ENCODE peak calls at places on chromosomes 4 and X, in eight cellular contexts. One of them, this sample, is unnamed.

GRCh38 chr4:133581971-133582619 is 433.0 kb downstream of the PCDH10 start:
- DNase-seq in astrocyte of the spinal cord: peak
- DNase-seq in GM23338: no peak
- DNase-seq in astrocyte of the cerebellum: peak
- DNase-seq in AG04450: no peak
- DNase-seq in choroid plexus epithelial cell: peak
- DNase-seq in glutamatergic neuron: no peak
- DNase-seq in GM12865: no peak
- DNase-seq in this sample: no peak

GRCh38 chrX:19756577-19757131 is 130.7 kb downstream of the SH3KBP1 start:
- DNase-seq in GM23338: no peak
- DNase-seq in astrocyte of the cerebellum: no peak
- DNase-seq in GM12865: no peak
- DNase-seq in glutamatergic neuron: peak
- DNase-seq in choroid plexus epithelial cell: no peak
- DNase-seq in AG04450: no peak
- DNase-seq in astrocyte of the spinal cord: no peak
- DNase-seq in this sample: no peak

GRCh38 chrX:119686087-119686639 is 6.8 kb downstream of the SEPTIN6 start:
- DNase-seq in AG04450: no peak
- DNase-seq in astrocyte of the cerebellum: no peak
- DNase-seq in GM12865: peak
- DNase-seq in GM23338: no peak
- DNase-seq in choroid plexus epithelial cell: no peak
- DNase-seq in glutamatergic neuron: peak
- DNase-seq in astrocyte of the spinal cord: no peak
- DNase-seq in this sample: no peak

GRCh38 chr4:128571747-128572146 is 237.8 kb upstream of the JADE1 start:
- DNase-seq in AG04450: peak
- DNase-seq in astrocyte of the cerebellum: peak
- DNase-seq in choroid plexus epithelial cell: peak
- DNase-seq in GM23338: no peak
- DNase-seq in GM12865: no peak
- DNase-seq in astrocyte of the spinal cord: peak
- DNase-seq in glutamatergic neuron: no peak
- DNase-seq in this sample: peak

GRCh38 chrX:31280580-31280979 is 208.7 kb upstream of the FTHL17 start:
- DNase-seq in AG04450: no peak
- DNase-seq in GM23338: no peak
- DNase-seq in GM12865: no peak
- DNase-seq in astrocyte of the cerebellum: no peak
- DNase-seq in astrocyte of the spinal cord: no peak
- DNase-seq in glutamatergic neuron: no peak
- DNase-seq in choroid plexus epithelial cell: no peak
- DNase-seq in this sample: no peak

GRCh38 chr4:170651786-170652185 is 562.0 kb upstream of the AADAT start:
- DNase-seq in GM12865: no peak
- DNase-seq in astrocyte of the spinal cord: peak
- DNase-seq in AG04450: no peak
- DNase-seq in choroid plexus epithelial cell: no peak
- DNase-seq in GM23338: no peak
- DNase-seq in glutamatergic neuron: no peak
- DNase-seq in astrocyte of the cerebellum: no peak
- DNase-seq in this sample: no peak

GRCh38 chrX:64580035-64580434 is 184.8 kb upstream of the MTMR8 start:
- DNase-seq in GM12865: peak
- DNase-seq in glutamatergic neuron: peak
- DNase-seq in astrocyte of the cerebellum: no peak
- DNase-seq in astrocyte of the spinal cord: no peak
- DNase-seq in GM23338: peak
- DNase-seq in choroid plexus epithelial cell: no peak
- DNase-seq in AG04450: no peak
- DNase-seq in this sample: no peak

GRCh38 chr4:75679876-75680575 is 6.8 kb upstream of the G3BP2 start:
- DNase-seq in choroid plexus epithelial cell: no peak
- DNase-seq in astrocyte of the spinal cord: no peak
- DNase-seq in astrocyte of the cerebellum: no peak
- DNase-seq in AG04450: no peak
- DNase-seq in GM23338: no peak
- DNase-seq in GM12865: no peak
- DNase-seq in glutamatergic neuron: no peak
- DNase-seq in this sample: no peak

GRCh38 chr4:105632599-105632998 is 75.9 kb downstream of the INTS12 start:
- DNase-seq in GM23338: peak
- DNase-seq in choroid plexus epithelial cell: no peak
- DNase-seq in glutamatergic neuron: no peak
- DNase-seq in astrocyte of the spinal cord: no peak
- DNase-seq in AG04450: no peak
- DNase-seq in astrocyte of the cerebellum: no peak
- DNase-seq in GM12865: no peak
- DNase-seq in this sample: no peak

GRCh38 chr4:94507708-94508107 is 56.0 kb downstream of the PDLIM5 start:
- DNase-seq in AG04450: peak
- DNase-seq in astrocyte of the spinal cord: peak
- DNase-seq in GM12865: no peak
- DNase-seq in glutamatergic neuron: no peak
- DNase-seq in GM23338: no peak
- DNase-seq in choroid plexus epithelial cell: peak
- DNase-seq in astrocyte of the cerebellum: no peak
- DNase-seq in this sample: peak

GRCh38 chrX:50920132-50920531 is 9.6 kb downstream of the BMP15 start:
- DNase-seq in GM23338: peak
- DNase-seq in GM12865: no peak
- DNase-seq in astrocyte of the spinal cord: peak
- DNase-seq in astrocyte of the cerebellum: peak
- DNase-seq in glutamatergic neuron: no peak
- DNase-seq in choroid plexus epithelial cell: peak
- DNase-seq in AG04450: no peak
- DNase-seq in this sample: peak

GRCh38 chr4:29081230-29081955 is 1638.8 kb upstream of the PCDH7 start:
- DNase-seq in astrocyte of the cerebellum: peak
- DNase-seq in GM12865: no peak
- DNase-seq in glutamatergic neuron: no peak
- DNase-seq in GM23338: peak
- DNase-seq in choroid plexus epithelial cell: peak
- DNase-seq in AG04450: no peak
- DNase-seq in astrocyte of the spinal cord: peak
- DNase-seq in this sample: peak
- TF ChIP-seq CTCF in astrocyte of the cerebellum: no peak
- TF ChIP-seq CTCF in GM12865: no peak
- TF ChIP-seq CTCF in glutamatergic neuron: no peak
- TF ChIP-seq CTCF in GM23338: no peak
- TF ChIP-seq CTCF in choroid plexus epithelial cell: peak
- TF ChIP-seq CTCF in AG04450: peak
- TF ChIP-seq CTCF in astrocyte of the spinal cord: peak
- TF ChIP-seq CTCF in this sample: peak

GRCh38 chr4:173420324-173420752 is 21.4 kb upstream of the SCRG1 start:
- DNase-seq in choroid plexus epithelial cell: peak
- DNase-seq in GM23338: peak
- DNase-seq in astrocyte of the cerebellum: no peak
- DNase-seq in astrocyte of the spinal cord: peak
- DNase-seq in GM12865: peak
- DNase-seq in AG04450: no peak
- DNase-seq in glutamatergic neuron: no peak
- DNase-seq in this sample: peak
- TF ChIP-seq CTCF in choroid plexus epithelial cell: peak
- TF ChIP-seq CTCF in GM23338: peak
- TF ChIP-seq CTCF in astrocyte of the cerebellum: peak
- TF ChIP-seq CTCF in astrocyte of the spinal cord: peak
- TF ChIP-seq CTCF in GM12865: peak
- TF ChIP-seq CTCF in AG04450: peak
- TF ChIP-seq CTCF in glutamatergic neuron: peak
- TF ChIP-seq CTCF in this sample: peak

DNA sequence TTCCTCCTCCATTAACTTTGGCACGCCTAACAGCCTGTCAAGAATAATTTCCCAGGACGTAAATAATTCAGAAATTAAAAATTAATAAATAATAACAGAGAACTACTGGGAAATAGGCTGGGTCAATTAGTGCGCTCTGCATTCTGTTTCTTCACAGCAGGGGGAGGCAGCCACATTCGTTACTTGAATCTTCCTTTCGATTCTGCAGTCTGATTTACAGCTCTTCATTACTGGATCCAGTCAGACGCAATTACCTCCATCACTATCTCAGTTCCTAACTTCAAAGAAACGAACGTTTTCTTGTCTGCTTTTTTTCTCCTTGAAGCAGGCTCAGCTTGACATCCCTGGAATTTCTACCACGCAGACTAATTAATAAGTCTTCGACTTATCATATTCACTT is 9.0 kb upstream of the RPL34 start:
- DNase-seq in choroid plexus epithelial cell: peak
- DNase-seq in astrocyte of the spinal cord: no peak
- DNase-seq in GM23338: no peak
- DNase-seq in astrocyte of the cerebellum: peak
- DNase-seq in GM12865: no peak
- DNase-seq in AG04450: no peak
- DNase-seq in glutamatergic neuron: no peak
- DNase-seq in this sample: no peak
- TF ChIP-seq CTCF in choroid plexus epithelial cell: peak
- TF ChIP-seq CTCF in astrocyte of the spinal cord: peak
- TF ChIP-seq CTCF in GM23338: peak
- TF ChIP-seq CTCF in astrocyte of the cerebellum: peak
- TF ChIP-seq CTCF in GM12865: no peak
- TF ChIP-seq CTCF in AG04450: no peak
- TF ChIP-seq CTCF in glutamatergic neuron: no peak
- TF ChIP-seq CTCF in this sample: no peak

DNA sequence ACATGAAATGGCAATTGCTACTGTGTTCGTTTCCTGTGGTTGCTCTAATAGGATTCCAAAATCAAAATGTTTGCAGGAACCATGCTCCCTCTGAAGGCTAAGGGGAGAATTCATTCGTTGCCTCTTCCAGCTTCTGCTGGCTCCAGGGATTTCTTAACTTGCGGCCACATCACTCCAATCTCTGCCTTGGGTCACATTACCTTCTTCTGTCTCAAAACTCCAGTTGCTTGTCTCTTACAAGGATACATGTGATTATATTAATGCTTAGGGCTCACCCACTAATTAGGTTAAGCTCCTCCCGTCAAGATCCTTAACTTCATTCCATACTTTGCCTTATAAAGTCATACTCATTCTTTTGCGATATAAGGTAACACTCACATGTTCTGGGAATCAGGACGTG is 208.4 kb downstream of the RBM46 start:
- DNase-seq in AG04450: no peak
- DNase-seq in astrocyte of the cerebellum: no peak
- DNase-seq in astrocyte of the spinal cord: no peak
- DNase-seq in glutamatergic neuron: no peak
- DNase-seq in GM12865: no peak
- DNase-seq in choroid plexus epithelial cell: no peak
- DNase-seq in GM23338: peak
- DNase-seq in this sample: no peak
- TF ChIP-seq CTCF in AG04450: no peak
- TF ChIP-seq CTCF in astrocyte of the cerebellum: no peak
- TF ChIP-seq CTCF in astrocyte of the spinal cord: no peak
- TF ChIP-seq CTCF in glutamatergic neuron: no peak
- TF ChIP-seq CTCF in GM12865: no peak
- TF ChIP-seq CTCF in choroid plexus epithelial cell: no peak
- TF ChIP-seq CTCF in GM23338: peak
- TF ChIP-seq CTCF in this sample: no peak

GRCh38 chr4:123661080-123661737 is 264.6 kb downstream of the SPRY1 start:
- DNase-seq in choroid plexus epithelial cell: peak
- DNase-seq in astrocyte of the cerebellum: peak
- DNase-seq in GM12865: no peak
- DNase-seq in glutamatergic neuron: no peak
- DNase-seq in GM23338: peak
- DNase-seq in AG04450: no peak
- DNase-seq in astrocyte of the spinal cord: peak
- DNase-seq in this sample: peak
- TF ChIP-seq CTCF in choroid plexus epithelial cell: peak
- TF ChIP-seq CTCF in astrocyte of the cerebellum: peak
- TF ChIP-seq CTCF in GM12865: peak
- TF ChIP-seq CTCF in glutamatergic neuron: peak
- TF ChIP-seq CTCF in GM23338: no peak
- TF ChIP-seq CTCF in AG04450: peak
- TF ChIP-seq CTCF in astrocyte of the spinal cord: peak
- TF ChIP-seq CTCF in this sample: peak

GRCh38 chr4:114694770-114695169 is 96.2 kb downstream of the UGT8 start:
- DNase-seq in astrocyte of the cerebellum: peak
- DNase-seq in GM23338: peak
- DNase-seq in AG04450: no peak
- DNase-seq in GM12865: peak
- DNase-seq in astrocyte of the spinal cord: peak
- DNase-seq in choroid plexus epithelial cell: peak
- DNase-seq in glutamatergic neuron: no peak
- DNase-seq in this sample: peak
- TF ChIP-seq CTCF in astrocyte of the cerebellum: peak
- TF ChIP-seq CTCF in GM23338: peak
- TF ChIP-seq CTCF in AG04450: peak
- TF ChIP-seq CTCF in GM12865: peak
- TF ChIP-seq CTCF in astrocyte of the spinal cord: peak
- TF ChIP-seq CTCF in choroid plexus epithelial cell: peak
- TF ChIP-seq CTCF in glutamatergic neuron: peak
- TF ChIP-seq CTCF in this sample: peak

GRCh38 chr4:154254999-154255398 is 236.6 kb downstream of the DCHS2 start:
- DNase-seq in GM12865: no peak
- DNase-seq in AG04450: no peak
- DNase-seq in glutamatergic neuron: no peak
- DNase-seq in choroid plexus epithelial cell: no peak
- DNase-seq in astrocyte of the cerebellum: no peak
- DNase-seq in astrocyte of the spinal cord: no peak
- DNase-seq in GM23338: peak
- DNase-seq in this sample: peak
- TF ChIP-seq CTCF in GM12865: peak
- TF ChIP-seq CTCF in AG04450: no peak
- TF ChIP-seq CTCF in glutamatergic neuron: no peak
- TF ChIP-seq CTCF in choroid plexus epithelial cell: no peak
- TF ChIP-seq CTCF in astrocyte of the cerebellum: no peak
- TF ChIP-seq CTCF in astrocyte of the spinal cord: no peak
- TF ChIP-seq CTCF in GM23338: peak
- TF ChIP-seq CTCF in this sample: peak

DNA sequence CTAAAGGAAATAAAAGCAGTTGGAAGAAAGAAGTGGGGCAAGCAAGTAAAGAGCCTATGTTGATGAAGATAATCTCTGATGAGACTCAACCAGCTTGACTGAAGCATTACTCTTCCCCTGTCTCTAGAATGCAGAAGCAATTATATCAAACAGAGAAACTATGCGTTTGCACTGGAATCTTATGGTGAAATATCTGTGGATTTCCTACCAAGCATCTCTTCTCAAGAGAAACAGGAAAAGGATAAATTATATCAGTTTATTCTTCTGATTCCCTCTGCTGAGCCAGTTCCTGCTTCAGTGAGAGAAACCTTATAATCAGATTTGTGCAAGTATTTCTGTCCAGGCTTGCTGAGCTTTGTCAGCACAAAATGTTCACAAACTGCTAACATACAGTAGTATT is 316.7 kb upstream of the SLC7A11 start:
- DNase-seq in astrocyte of the cerebellum: no peak
- DNase-seq in AG04450: no peak
- DNase-seq in GM23338: no peak
- DNase-seq in choroid plexus epithelial cell: no peak
- DNase-seq in GM12865: no peak
- DNase-seq in glutamatergic neuron: no peak
- DNase-seq in astrocyte of the spinal cord: no peak
- DNase-seq in this sample: no peak
- TF ChIP-seq CTCF in astrocyte of the cerebellum: no peak
- TF ChIP-seq CTCF in AG04450: no peak
- TF ChIP-seq CTCF in GM23338: no peak
- TF ChIP-seq CTCF in choroid plexus epithelial cell: no peak
- TF ChIP-seq CTCF in GM12865: no peak
- TF ChIP-seq CTCF in glutamatergic neuron: no peak
- TF ChIP-seq CTCF in astrocyte of the spinal cord: no peak
- TF ChIP-seq CTCF in this sample: no peak